ENCODE peak calls at places on chromosomes 6 and 20, in seven cellular contexts. J is mammary epithelial cell; N is CD8-positive, alpha-beta T cell; I is AG04450; E is upper lobe of right lung; G is esophagus muscularis mucosa; S is fibroblast of lung. P is an unnamed sample.

GRCh38 chr6:53119772-53120409 is 28.8 kb downstream of the GCM1 start:
- DNase-seq in E (no peak), I (peak; percentile 20), G (no peak), S (peak; percentile 65), N (no peak), J (peak; percentile 50), P (peak; percentile 91)

GRCh38 chr6:26125015-26125690 is 37.9 kb downstream of the HFE start:
- DNase-seq in N (peak; percentile 20), J (peak; percentile 37), G (no peak), E (no peak), S (peak; percentile 15), I (no peak), P (peak; percentile 46)

GRCh38 chr6:48474764-48475674 is 364.0 kb upstream of the PTCHD4 start:
- DNase-seq in I (no peak), E (no peak), N (no peak), S (peak; percentile 35), J (peak; percentile 67), G (no peak), P (no peak)

GRCh38 chr6:125787791-125788190 is 3.0 kb upstream of the NCOA7 start:
- DNase-seq in S (peak; percentile 72), G (no peak), N (no peak), I (no peak), E (no peak), J (no peak), P (peak; percentile 60)

GRCh38 chr6:115783402-115784061 is 277.2 kb downstream of the FRK start:
- DNase-seq in S (peak; percentile 1), G (no peak), E (no peak), N (no peak), I (no peak), J (no peak), P (no peak)

GRCh38 chr6:133136177-133136896 is 104.8 kb upstream of the EYA4 start:
- DNase-seq in E (no peak), G (no peak), S (no peak), J (no peak), I (no peak), N (no peak), P (no peak)

GRCh38 chr6:135226537-135226936 is 45.4 kb downstream of the MYB start:
- DNase-seq in J (no peak), I (no peak), S (no peak), G (no peak), N (no peak), E (no peak), P (no peak)

GRCh38 chr6:80233955-80234354 is 127.5 kb downstream of the BCKDHB start:
- DNase-seq in N (no peak), E (no peak), I (no peak), S (no peak), J (no peak), G (no peak), P (no peak)

GRCh38 chr6:139757766-139758655 is 383.6 kb upstream of the CITED2 start:
- DNase-seq in G (no peak), I (no peak), N (no peak), S (peak; percentile 69), J (no peak), E (no peak), P (no peak)

GRCh38 chr20:775679-776135 is 7.4 kb upstream of the SLC52A3 start:
- DNase-seq in I (no peak), S (no peak), J (no peak), G (no peak), E (no peak), N (no peak), P (no peak)

DNA sequence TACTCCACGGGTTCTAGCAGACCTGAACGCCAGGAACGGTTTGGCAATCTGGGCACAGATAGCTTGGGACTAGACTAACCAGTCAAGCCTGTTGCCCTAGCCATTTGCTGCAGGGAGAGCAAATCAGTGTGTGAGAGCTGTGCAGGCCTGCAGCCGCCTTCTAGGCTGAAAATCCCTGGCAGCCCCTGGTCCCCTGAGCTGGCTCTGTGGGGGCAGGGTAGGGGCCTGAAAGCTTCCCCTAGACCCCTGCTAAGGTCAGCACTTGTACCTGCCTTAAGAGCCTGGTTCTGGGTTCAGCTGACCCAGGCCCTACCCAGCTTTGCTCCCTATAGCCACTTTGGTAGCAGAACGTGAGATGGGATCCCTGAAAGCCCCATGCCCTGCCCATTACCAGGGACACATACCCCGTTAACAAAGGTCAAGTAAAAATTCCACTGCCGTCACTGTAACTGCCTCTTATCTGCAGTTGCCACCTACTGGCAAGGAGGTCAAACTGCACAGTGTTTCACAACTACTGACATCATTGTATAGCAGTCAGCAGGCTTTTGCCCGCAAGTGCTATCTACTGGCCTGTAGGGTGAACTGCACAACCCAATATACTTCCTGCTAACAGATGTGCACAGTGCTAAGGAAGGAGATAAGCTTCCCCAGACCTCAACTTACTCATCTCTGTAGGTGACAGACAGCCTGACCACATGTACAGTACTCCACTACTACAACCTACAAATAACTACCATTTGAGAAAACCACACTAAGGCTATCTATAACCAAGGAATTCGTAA is 95.1 kb upstream of the OLIG3 start:
- DNase-seq in S (peak; percentile 36), I (peak; percentile 6), E (no peak), G (peak; percentile 53), N (peak; percentile 51), J (peak; percentile 45), P (peak; percentile 59)
- TF ChIP-seq CTCF in S (peak; percentile 47), I (peak; percentile 47), E (peak; percentile 48), G (peak; percentile 30), N (peak; percentile 61), J (peak; percentile 75), P (peak; percentile 86)

GRCh38 chr20:39935921-39936320 is 753.1 kb downstream of the MAFB start:
- DNase-seq in G (no peak), N (no peak), E (no peak), I (no peak), J (no peak), S (no peak), P (no peak)
- H3K9me3 ChIP-seq in G (no peaks in the 10 kb centered on the region), N (no peaks in the 10 kb centered on the region), E (no peaks in the 10 kb centered on the region), I (no peaks in the 10 kb centered on the region), J (no peaks in the 10 kb centered on the region), S (no peaks in the 10 kb centered on the region), P (no peaks in the 10 kb centered on the region)

GRCh38 chr6:33927112-33927511 is 123.3 kb upstream of the MLN start:
- DNase-seq in S (no peak), G (no peak), J (no peak), I (no peak), E (no peak), N (no peak), P (no peak)
- H3K4me3 ChIP-seq in S (no peak overlapping the region), G (no peak overlapping the region), J (no peak overlapping the region), I (no peak overlapping the region), E (no peak overlapping the region), N (no peak overlapping the region), P (no peak overlapping the region)

GRCh38 chr6:160790028-160790792 is 88.2 kb downstream of the PLG start:
- DNase-seq in J (no peak), G (peak; percentile 47), N (no peak), I (no peak), E (no peak), S (no peak), P (no peak)
- TF ChIP-seq CTCF in J (no peak), G (no peak), N (no peak), I (no peak), E (peak; percentile 13), S (no peak), P (no peak)

DNA sequence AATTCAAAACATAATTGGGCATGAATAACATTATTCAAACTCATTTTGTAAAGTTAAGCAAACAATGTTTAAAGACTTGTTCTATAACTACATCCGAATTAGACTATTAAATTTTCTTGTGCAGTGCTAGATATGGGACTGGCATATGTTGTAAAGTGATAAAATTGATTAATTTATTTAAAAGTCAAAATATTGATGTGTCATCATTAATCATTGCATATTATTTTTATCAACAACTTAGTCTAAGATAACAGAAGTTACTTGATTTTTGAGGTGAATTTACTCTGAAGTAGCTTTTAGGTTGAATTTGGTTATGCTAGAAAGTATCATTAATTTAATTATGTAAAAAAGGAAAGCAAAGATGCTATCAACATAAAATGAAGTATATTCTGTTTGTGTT is 244.6 kb downstream of the CLVS2 start:
- DNase-seq in I (no peak), E (no peak), G (no peak), J (no peak), S (no peak), N (no peak), P (no peak)
- H3K9me3 ChIP-seq in I (peaks cover 10% of the 10 kb centered on the region), E (no peaks in the 10 kb centered on the region), G (no peaks in the 10 kb centered on the region), J (no peaks in the 10 kb centered on the region), S (no peaks in the 10 kb centered on the region), N (no peaks in the 10 kb centered on the region), P (no peaks in the 10 kb centered on the region)

GRCh38 chr20:46361386-46361785 is 45.0 kb downstream of the ELMO2 start:
- DNase-seq in E (no peak), S (no peak), J (no peak), G (no peak), N (peak; percentile 29), I (no peak), P (no peak)
- H3K4me3 ChIP-seq in E (no peak overlapping the region), S (no peak overlapping the region), J (no peak overlapping the region), G (no peak overlapping the region), N (peak overlapping the region; percentile 1), I (no peak overlapping the region), P (no peak overlapping the region)

DNA sequence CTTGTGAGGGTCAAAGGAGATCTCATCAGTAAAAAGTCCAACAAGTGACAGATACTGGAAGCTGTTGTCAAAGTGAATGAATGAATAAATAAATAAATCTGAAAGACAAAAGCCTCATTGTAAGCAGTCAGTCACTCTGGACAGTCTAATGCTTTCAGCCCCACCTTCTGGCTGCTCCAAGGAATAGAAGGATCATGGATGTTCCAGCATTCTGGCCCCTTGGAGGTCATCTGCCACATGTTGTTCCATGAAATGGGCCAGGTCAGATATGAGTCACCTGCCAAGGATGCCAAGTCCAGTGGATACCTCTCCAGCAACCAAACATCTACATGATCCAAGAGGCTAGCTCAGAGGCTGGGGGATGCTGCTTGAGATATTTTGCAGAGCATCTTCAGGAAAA is 185.6 kb downstream of the BMP7 start:
- DNase-seq in S (no peak), E (no peak), I (no peak), N (no peak), J (peak; percentile 33), G (no peak), P (no peak)
- TF ChIP-seq CTCF in S (no peak), E (no peak), I (no peak), N (no peak), J (peak; percentile 14), G (no peak), P (peak; percentile 36)

GRCh38 chr6:22145294-22145693 is 151.5 kb downstream of the PRL start:
- DNase-seq in S (no peak), I (no peak), J (no peak), N (no peak), E (no peak), G (no peak), P (no peak)
- H3K9me3 ChIP-seq in S (no peaks in the 10 kb centered on the region), I (no peaks in the 10 kb centered on the region), J (no peaks in the 10 kb centered on the region), N (no peaks in the 10 kb centered on the region), E (no peaks in the 10 kb centered on the region), G (no peaks in the 10 kb centered on the region), P (no peaks in the 10 kb centered on the region)

P was measured in WERI-Rb-1.